ENCODE peak calls at places on chromosomes 16 and 17, in four cellular contexts. One of them, this sample, is unnamed.

GRCh38 chr17:40331743-40332641 is 23.0 kb downstream of the RARA start:
- DNase-seq in GM12878: no peak
- DNase-seq in HepG2: no peak
- DNase-seq in K562: no peak
- DNase-seq in this sample: no peak

GRCh38 chr17:50841277-50841948 is 6.0 kb downstream of the WFIKKN2 start:
- DNase-seq in HepG2: no peak
- DNase-seq in K562: no peak
- DNase-seq in GM12878: no peak
- DNase-seq in this sample: no peak

GRCh38 chr17:12422632-12423031 is 243.1 kb upstream of the MYOCD start:
- DNase-seq in HepG2: no peak
- DNase-seq in K562: no peak
- DNase-seq in GM12878: no peak
- DNase-seq in this sample: no peak

GRCh38 chr16:70526403-70526802 is 2.8 kb downstream of the SF3B3 start:
- DNase-seq in K562: no peak
- DNase-seq in HepG2: no peak
- DNase-seq in GM12878: no peak
- DNase-seq in this sample: no peak

GRCh38 chr16:1333149-1333812 is at the start of gene BAIAP3:
- DNase-seq in GM12878: no peak
- DNase-seq in K562: peak
- DNase-seq in HepG2: no peak
- DNase-seq in this sample: peak

GRCh38 chr16:68291227-68291626 is 19.5 kb downstream of the SLC7A6OS start:
- DNase-seq in K562: no peak
- DNase-seq in GM12878: no peak
- DNase-seq in HepG2: no peak
- DNase-seq in this sample: no peak

GRCh38 chr17:2965621-2966275 is 97.7 kb downstream of the OR1D5 start:
- DNase-seq in K562: no peak
- DNase-seq in GM12878: no peak
- DNase-seq in HepG2: no peak
- DNase-seq in this sample: no peak

GRCh38 chr17:15431766-15432165 is 35.7 kb downstream of the CDRT4 start:
- DNase-seq in K562: no peak
- DNase-seq in GM12878: no peak
- DNase-seq in HepG2: no peak
- DNase-seq in this sample: no peak

GRCh38 chr17:1577657-1578428 is 15.3 kb upstream of the PITPNA start:
- DNase-seq in K562: no peak
- DNase-seq in HepG2: no peak
- DNase-seq in GM12878: no peak
- DNase-seq in this sample: no peak

GRCh38 chr16:15482068-15482747 is 47.8 kb downstream of the BMERB1 start:
- DNase-seq in K562: peak
- DNase-seq in GM12878: no peak
- DNase-seq in HepG2: peak
- DNase-seq in this sample: peak

DNA sequence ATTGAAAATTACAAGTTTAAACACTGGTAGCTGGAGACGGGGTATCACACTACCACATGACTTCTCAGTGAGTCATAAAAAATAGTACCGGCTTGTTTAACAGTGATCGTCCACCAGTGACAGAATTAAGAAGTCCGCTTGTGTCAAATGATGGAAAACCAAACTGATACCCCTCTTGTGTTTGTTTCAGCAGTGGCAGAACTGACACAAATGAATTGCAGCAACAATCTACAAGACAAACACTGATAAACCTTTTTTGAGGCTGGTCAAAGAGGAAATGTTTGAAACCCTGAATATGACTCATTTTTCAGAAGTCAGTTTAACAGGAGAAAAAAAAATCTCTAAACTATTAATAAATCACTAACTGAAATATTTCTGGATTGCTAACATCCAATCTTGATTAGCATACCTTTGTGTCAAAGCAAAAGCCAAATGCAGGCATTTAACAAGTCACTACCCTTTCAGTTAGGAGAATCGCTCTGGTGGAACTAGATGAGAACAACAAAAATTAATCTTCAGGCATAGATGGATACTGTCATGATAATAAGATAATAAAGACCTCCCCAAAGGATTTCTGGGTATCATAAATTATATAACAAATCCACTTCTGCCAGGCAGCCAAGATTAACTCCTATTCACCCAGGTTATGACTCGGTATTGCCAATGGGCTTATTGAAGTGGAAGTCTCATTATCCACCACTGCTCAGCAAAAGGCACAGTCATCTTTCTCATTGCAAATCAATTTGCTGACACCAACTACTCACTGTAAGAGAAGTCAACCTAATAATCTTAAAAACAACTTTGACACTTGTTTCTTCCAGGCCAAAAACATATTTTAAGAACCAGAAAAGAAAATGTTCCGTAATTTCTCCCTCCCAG is 20.7 kb downstream of the DCUN1D3 start:
- DNase-seq in HepG2: peak
- DNase-seq in K562: no peak
- DNase-seq in GM12878: peak
- DNase-seq in this sample: no peak
- TF ChIP-seq ETV6 in HepG2: no peak
- TF ChIP-seq ETV6 in K562: no peak
- TF ChIP-seq ETV6 in GM12878: peak
- TF ChIP-seq ETV6 in this sample: no peak

DNA sequence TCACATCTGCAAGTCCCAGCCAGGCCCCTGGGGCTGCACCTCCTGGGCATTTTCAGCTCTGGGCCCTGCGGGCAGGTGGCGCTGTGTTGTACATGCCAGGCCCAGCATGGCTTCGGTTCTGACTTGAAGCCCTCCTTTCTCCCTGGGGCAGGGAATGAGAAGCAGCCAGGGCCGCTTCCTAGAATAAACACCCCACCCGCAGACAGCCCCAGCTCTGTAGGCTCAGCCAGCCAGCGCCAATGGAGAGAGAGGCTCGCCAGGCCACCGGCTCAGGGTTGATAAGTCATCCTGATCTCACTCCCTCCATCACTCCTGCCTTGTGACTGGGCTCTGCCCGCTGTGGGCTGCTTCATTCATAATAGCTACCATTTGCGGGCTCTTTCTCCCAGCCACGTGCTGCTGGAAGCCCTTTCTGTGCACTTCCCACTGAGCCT is 6.0 kb upstream of the GLIS2 start:
- DNase-seq in GM12878: no peak
- DNase-seq in HepG2: peak
- DNase-seq in K562: no peak
- DNase-seq in this sample: peak
- TF ChIP-seq ETV6 in GM12878: no peak
- TF ChIP-seq ETV6 in HepG2: no peak
- TF ChIP-seq ETV6 in K562: no peak
- TF ChIP-seq ETV6 in this sample: no peak

GRCh38 chr17:39022961-39023360 is 55.8 kb upstream of the FBXO47 start:
- DNase-seq in GM12878: no peak
- DNase-seq in K562: no peak
- DNase-seq in HepG2: no peak
- DNase-seq in this sample: no peak

GRCh38 chr17:39027440-39028035 is 60.3 kb upstream of the FBXO47 start:
- DNase-seq in K562: no peak
- DNase-seq in GM12878: no peak
- DNase-seq in HepG2: no peak
- DNase-seq in this sample: no peak

GRCh38 chr17:39028690-39029089 is 61.5 kb upstream of the FBXO47 start:
- DNase-seq in HepG2: no peak
- DNase-seq in K562: no peak
- DNase-seq in GM12878: no peak
- DNase-seq in this sample: no peak

GRCh38 chr17:39027037-39027436 is 59.8 kb upstream of the FBXO47 start:
- DNase-seq in HepG2: no peak
- DNase-seq in GM12878: no peak
- DNase-seq in K562: no peak
- DNase-seq in this sample: peak
- TF ChIP-seq ETV6 in HepG2: no peak
- TF ChIP-seq ETV6 in GM12878: no peak
- TF ChIP-seq ETV6 in K562: no peak
- TF ChIP-seq ETV6 in this sample: no peak

DNA sequence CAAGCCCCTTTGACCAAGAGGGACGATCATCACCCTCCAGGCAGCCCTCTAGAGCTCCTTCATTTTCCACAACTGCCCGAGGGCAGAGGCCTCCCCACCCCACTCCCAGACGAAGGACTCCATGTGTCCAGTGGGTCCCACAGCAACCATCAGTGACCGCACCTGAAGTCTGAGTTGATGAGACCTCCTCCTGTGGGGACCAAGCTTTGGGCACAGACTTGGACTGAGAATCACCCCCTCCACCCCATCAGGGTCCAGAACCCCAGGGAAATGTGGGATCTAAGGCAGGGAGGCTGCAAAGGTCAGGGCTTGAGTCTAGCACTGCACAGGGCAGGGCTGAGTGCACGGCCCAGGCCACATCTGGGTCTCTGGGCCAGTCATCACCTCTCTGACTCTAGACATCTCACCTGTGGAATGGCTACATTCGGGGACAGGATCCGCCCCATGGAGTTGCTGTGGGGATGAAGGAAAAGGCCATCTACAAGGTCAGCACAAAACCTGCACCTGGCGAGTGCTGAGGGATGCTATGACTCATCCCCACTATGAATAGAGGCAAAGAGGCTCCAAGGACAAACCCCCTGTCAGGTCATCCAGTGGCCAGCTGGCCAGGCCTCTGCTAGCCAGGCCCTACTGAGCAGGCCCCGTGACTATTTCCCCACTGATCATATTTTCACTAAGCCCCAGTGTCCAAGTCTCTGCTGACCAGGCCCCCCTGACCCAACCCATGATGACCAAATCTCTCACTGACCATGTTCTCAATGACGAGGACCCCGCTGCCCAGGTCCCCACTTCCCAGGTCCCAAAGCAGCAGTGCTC is 38.4 kb downstream of the TNFRSF13B start:
- DNase-seq in HepG2: no peak
- DNase-seq in GM12878: no peak
- DNase-seq in K562: no peak
- DNase-seq in this sample: peak
- TF ChIP-seq ETV6 in HepG2: no peak
- TF ChIP-seq ETV6 in GM12878: no peak
- TF ChIP-seq ETV6 in K562: no peak
- TF ChIP-seq ETV6 in this sample: no peak

DNA sequence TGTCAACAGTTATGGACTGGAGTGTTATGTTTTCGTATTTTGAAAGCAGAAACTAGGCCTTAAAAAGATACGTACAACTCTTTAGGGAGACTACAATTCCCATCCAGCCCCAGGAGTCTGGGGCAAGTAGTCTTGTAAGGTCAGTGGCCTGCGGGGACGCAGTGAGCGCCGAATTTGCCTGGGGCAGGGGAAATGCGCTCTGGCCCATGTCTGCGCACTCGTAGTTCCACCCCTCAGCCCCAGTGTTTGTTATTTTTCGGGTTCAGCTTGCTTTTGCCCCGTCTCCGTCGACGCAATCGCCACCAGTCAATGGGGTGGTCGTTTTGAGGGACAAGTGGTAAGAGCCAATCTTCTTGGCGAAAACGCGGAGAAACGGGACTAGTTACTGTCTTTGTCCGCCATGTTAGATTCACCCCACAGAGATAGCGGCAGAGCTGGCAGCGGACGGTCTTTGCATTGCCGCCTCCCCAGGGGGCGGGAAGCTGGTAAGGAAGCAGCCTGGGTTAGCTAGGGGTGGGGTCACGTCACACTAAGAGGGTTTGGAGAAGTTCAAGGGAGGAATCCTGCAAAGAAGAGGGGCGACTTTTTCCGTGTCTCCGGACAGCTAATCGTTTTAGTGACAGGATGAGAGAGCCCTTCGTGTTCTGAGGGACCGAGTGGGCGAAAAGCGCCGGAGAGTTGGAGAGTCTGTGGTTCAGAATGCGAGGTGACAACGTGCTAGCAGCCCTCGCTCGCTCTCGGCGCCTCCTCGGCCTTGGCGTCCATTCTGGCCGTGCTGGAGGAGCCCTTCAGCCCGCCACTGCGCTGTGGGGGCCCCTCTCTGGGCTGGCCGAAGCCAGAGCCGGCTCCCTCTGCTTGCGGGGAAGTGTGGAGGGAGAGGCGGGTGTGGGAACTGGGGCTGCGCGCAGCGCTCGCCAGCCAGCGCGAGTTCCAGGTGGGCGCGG is 1.1 kb upstream of the BRCA1 start:
- DNase-seq in HepG2: peak
- DNase-seq in GM12878: no peak
- DNase-seq in K562: peak
- DNase-seq in this sample: peak
- TF ChIP-seq ETV6 in HepG2: no peak
- TF ChIP-seq ETV6 in GM12878: no peak
- TF ChIP-seq ETV6 in K562: no peak
- TF ChIP-seq ETV6 in this sample: no peak

GRCh38 chr17:70217571-70217970 is 48.2 kb downstream of the KCNJ2 start:
- DNase-seq in K562: no peak
- DNase-seq in HepG2: no peak
- DNase-seq in GM12878: no peak
- DNase-seq in this sample: no peak
- TF ChIP-seq ETV6 in K562: no peak
- TF ChIP-seq ETV6 in HepG2: no peak
- TF ChIP-seq ETV6 in GM12878: no peak
- TF ChIP-seq ETV6 in this sample: no peak

GRCh38 chr16:54055864-54056263 is 230.7 kb downstream of the IRX3 start:
- DNase-seq in HepG2: peak
- DNase-seq in GM12878: no peak
- DNase-seq in K562: no peak
- DNase-seq in this sample: no peak

GRCh38 chr16:54051821-54052220 is 234.8 kb downstream of the IRX3 start:
- DNase-seq in GM12878: no peak
- DNase-seq in HepG2: no peak
- DNase-seq in K562: no peak
- DNase-seq in this sample: no peak

GRCh38 chr16:54055191-54055590 is 231.4 kb downstream of the IRX3 start:
- DNase-seq in K562: no peak
- DNase-seq in HepG2: no peak
- DNase-seq in GM12878: no peak
- DNase-seq in this sample: no peak

GRCh38 chr16:54052271-54052670 is 234.3 kb downstream of the IRX3 start:
- DNase-seq in GM12878: no peak
- DNase-seq in HepG2: no peak
- DNase-seq in K562: no peak
- DNase-seq in this sample: no peak

GRCh38 chr16:54054237-54054780 is 232.3 kb downstream of the IRX3 start:
- DNase-seq in GM12878: no peak
- DNase-seq in HepG2: no peak
- DNase-seq in K562: no peak
- DNase-seq in this sample: no peak
- TF ChIP-seq ETV6 in GM12878: no peak
- TF ChIP-seq ETV6 in HepG2: no peak
- TF ChIP-seq ETV6 in K562: no peak
- TF ChIP-seq ETV6 in this sample: no peak

GRCh38 chr17:70767102-70767701 is 597.9 kb downstream of the KCNJ2 start:
- DNase-seq in GM12878: no peak
- DNase-seq in HepG2: peak
- DNase-seq in K562: peak
- DNase-seq in this sample: no peak
- TF ChIP-seq ETV6 in GM12878: no peak
- TF ChIP-seq ETV6 in HepG2: no peak
- TF ChIP-seq ETV6 in K562: no peak
- TF ChIP-seq ETV6 in this sample: no peak

GRCh38 chr16:89954462-89954861 is 5.9 kb downstream of the DEF8 start:
- DNase-seq in K562: no peak
- DNase-seq in HepG2: no peak
- DNase-seq in GM12878: no peak
- DNase-seq in this sample: no peak
- TF ChIP-seq ETV6 in K562: no peak
- TF ChIP-seq ETV6 in HepG2: no peak
- TF ChIP-seq ETV6 in GM12878: no peak
- TF ChIP-seq ETV6 in this sample: no peak